ENCODE peak calls at places on chromosomes 7 and 10, in four cellular contexts. A is mucosa of descending colon, P is NCI-H82, O is lower lobe of right lung. Y is an unnamed sample.

GRCh38 chr10:132048294-132048667 is 17.5 kb upstream of the JAKMIP3 start:
- DNase-seq in A (no peak), P (no peak), O (no peak), Y (peak)

GRCh38 chr7:2142386-2142785 is 90.4 kb downstream of the MAD1L1 start:
- DNase-seq in A (no peak), P (no peak), O (no peak), Y (no peak)

GRCh38 chr10:124593431-124593985 is 131.9 kb downstream of the LHPP start:
- DNase-seq in A (peak), P (no peak), O (no peak), Y (no peak)

GRCh38 chr7:153642989-153643388 is 409.2 kb upstream of the DPP6 start:
- DNase-seq in A (no peak), P (no peak), O (no peak), Y (no peak)

GRCh38 chr7:926061-927030 is 28.1 kb downstream of the ADAP1 start:
- DNase-seq in A (peak), P (no peak), O (peak), Y (no peak)

GRCh38 chr7:70640266-70640833 is 491.6 kb upstream of the GALNT17 start:
- DNase-seq in A (no peak), P (no peak), O (no peak), Y (no peak)

GRCh38 chr7:158374586-158374985 is 213.0 kb downstream of the PTPRN2 start:
- DNase-seq in A (no peak), P (no peak), O (no peak), Y (no peak)

GRCh38 chr7:45888185-45888992 is at the start of gene IGFBP1:
- DNase-seq in A (no peak), P (peak), O (no peak), Y (peak)

GRCh38 chr10:61855771-61856170 is 45.7 kb upstream of the ARID5B start:
- DNase-seq in A (no peak), P (no peak), O (no peak), Y (no peak)

GRCh38 chr10:76647276-76647675 is 990.3 kb downstream of the KCNMA1 start:
- DNase-seq in A (no peak), P (no peak), O (no peak), Y (no peak)

GRCh38 chr10:102720775-102721301 is 6.4 kb downstream of the SFXN2 start:
- DNase-seq in A (no peak), P (peak), O (no peak), Y (no peak)

GRCh38 chr10:484925-485661 is 204.4 kb downstream of the DIP2C start:
- DNase-seq in A (no peak), P (no peak), O (no peak), Y (no peak)

GRCh38 chr10:132373241-132373955 is 23.6 kb upstream of the PWWP2B start:
- DNase-seq in A (peak), P (no peak), O (peak), Y (no peak)

GRCh38 chr7:113629244-113629643 is 289.6 kb downstream of the PPP1R3A start:
- DNase-seq in A (no peak), P (no peak), O (no peak), Y (no peak)

GRCh38 chr7:47291461-47292051 is 290.4 kb downstream of the TNS3 start:
- DNase-seq in A (no peak), P (no peak), O (no peak), Y (no peak)

GRCh38 chr7:30702200-30702599 is 19.9 kb upstream of the CRHR2 start:
- DNase-seq in A (no peak), P (peak), O (no peak), Y (no peak)

GRCh38 chr10:32692174-32692573 is 246.2 kb downstream of the CCDC7 start:
- DNase-seq in A (no peak), P (no peak), O (no peak), Y (no peak)

GRCh38 chr7:48011323-48011722 is 17.6 kb downstream of the SUN3 start:
- DNase-seq in A (no peak), P (no peak), O (no peak), Y (no peak)

GRCh38 chr7:139111147-139111546 is 1.6 kb upstream of the ZC3HAV1 start:
- DNase-seq in A (no peak), P (no peak), O (no peak), Y (no peak)

GRCh38 chr7:128833148-128833938 is 3.1 kb downstream of the FLNC start:
- DNase-seq in A (peak), P (peak), O (no peak), Y (peak)

GRCh38 chr10:16923309-16923708 is 106.1 kb upstream of the RSU1 start:
- DNase-seq in A (no peak), P (no peak), O (no peak), Y (no peak)

GRCh38 chr10:35633006-35633980 is 8.8 kb downstream of the FZD8 start:
- DNase-seq in A (no peak), P (peak), O (no peak), Y (no peak)

GRCh38 chr7:98594348-98594747 is 22.7 kb upstream of the NPTX2 start:
- DNase-seq in A (no peak), P (no peak), O (no peak), Y (no peak)

Y was measured in NCI-H2081.